ENCODE peak calls at places on chromosome 20, in five cellular contexts. R is AG09309, M is glutamatergic neuron, U is tibial artery, A is brain microvascular endothelial cell. V is an unnamed sample.

GRCh38 chr20:53940883-53941546 is 129.4 kb downstream of the BCAS1 start:
- DNase-seq in A (peak), U (peak), R (peak), M (no peak), V (peak)

GRCh38 chr20:53751394-53752368 is 158.0 kb upstream of the ZNF217 start:
- DNase-seq in R (no peak), M (no peak), U (no peak), A (no peak), V (no peak)

GRCh38 chr20:43463864-43464785 is 6.4 kb downstream of the SRSF6 start:
- DNase-seq in R (no peak), A (no peak), U (no peak), M (no peak), V (no peak)

GRCh38 chr20:57593134-57593886 is 26.9 kb downstream of the ZBP1 start:
- DNase-seq in R (no peak), M (no peak), U (no peak), A (no peak), V (no peak)

GRCh38 chr20:6828794-6829423 is 61.4 kb downstream of the BMP2 start:
- DNase-seq in M (peak), U (peak), A (peak), R (peak), V (peak)

GRCh38 chr20:62804021-62804631 is 509 bp upstream of the OGFR start:
- DNase-seq in U (no peak), A (no peak), M (no peak), R (no peak), V (no peak)

GRCh38 chr20:19688031-19688806 is 69.8 kb upstream of the RIN2 start:
- DNase-seq in A (peak), R (peak), U (peak), M (peak), V (peak)

GRCh38 chr20:50188879-50189680 is 1.6 kb upstream of the CEBPB start:
- DNase-seq in M (no peak), R (no peak), A (no peak), U (no peak), V (no peak)

GRCh38 chr20:58308680-58309527 is 611 bp upstream of the RAB22A start:
- DNase-seq in U (peak), M (peak), R (no peak), A (peak), V (peak)

GRCh38 chr20:1306316-1307135 is 22.4 kb downstream of the SDCBP2 start:
- DNase-seq in A (no peak), M (no peak), R (no peak), U (no peak), V (no peak)

DNA sequence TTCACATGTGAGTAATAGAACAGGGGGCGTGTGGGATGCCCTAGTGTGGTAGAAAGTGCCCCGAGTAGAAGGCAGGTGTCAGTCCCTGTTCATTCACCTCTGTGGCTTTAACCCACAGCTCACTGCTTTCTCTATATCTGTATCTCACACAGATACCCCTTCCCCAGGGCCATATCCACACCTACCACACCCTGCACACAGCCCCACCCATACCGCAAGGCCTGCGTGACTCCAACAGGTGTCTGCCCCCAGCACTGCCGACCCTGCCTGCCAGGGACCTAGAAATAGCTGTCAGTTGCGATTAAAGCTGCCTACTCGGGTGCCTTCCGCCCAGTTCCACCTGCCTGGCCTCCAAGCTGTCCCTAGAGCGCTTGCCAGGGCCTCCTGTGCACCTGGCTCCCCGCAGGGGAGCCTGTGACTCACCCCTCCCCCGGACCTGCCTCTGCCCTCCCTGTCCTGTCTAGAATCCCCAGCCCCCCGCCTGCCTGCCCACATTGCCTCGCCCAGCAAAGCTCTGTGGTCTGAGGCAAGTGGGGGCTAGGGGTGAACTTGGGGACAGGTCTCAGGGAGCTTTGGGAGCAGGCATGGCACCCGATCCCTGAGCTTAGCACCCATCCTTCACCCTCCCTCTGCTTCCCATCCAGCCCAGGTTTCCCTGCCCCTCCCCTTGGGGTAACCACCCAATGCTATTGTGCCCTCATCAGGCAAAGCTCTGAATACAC is 38.3 kb upstream of the ID1 start:
- DNase-seq in A (no peak), U (no peak), M (no peak), R (no peak), V (no peak)
- TF ChIP-seq CTCF in A (no peak), U (no peak), M (no peak), R (no peak), V (no peak)

DNA sequence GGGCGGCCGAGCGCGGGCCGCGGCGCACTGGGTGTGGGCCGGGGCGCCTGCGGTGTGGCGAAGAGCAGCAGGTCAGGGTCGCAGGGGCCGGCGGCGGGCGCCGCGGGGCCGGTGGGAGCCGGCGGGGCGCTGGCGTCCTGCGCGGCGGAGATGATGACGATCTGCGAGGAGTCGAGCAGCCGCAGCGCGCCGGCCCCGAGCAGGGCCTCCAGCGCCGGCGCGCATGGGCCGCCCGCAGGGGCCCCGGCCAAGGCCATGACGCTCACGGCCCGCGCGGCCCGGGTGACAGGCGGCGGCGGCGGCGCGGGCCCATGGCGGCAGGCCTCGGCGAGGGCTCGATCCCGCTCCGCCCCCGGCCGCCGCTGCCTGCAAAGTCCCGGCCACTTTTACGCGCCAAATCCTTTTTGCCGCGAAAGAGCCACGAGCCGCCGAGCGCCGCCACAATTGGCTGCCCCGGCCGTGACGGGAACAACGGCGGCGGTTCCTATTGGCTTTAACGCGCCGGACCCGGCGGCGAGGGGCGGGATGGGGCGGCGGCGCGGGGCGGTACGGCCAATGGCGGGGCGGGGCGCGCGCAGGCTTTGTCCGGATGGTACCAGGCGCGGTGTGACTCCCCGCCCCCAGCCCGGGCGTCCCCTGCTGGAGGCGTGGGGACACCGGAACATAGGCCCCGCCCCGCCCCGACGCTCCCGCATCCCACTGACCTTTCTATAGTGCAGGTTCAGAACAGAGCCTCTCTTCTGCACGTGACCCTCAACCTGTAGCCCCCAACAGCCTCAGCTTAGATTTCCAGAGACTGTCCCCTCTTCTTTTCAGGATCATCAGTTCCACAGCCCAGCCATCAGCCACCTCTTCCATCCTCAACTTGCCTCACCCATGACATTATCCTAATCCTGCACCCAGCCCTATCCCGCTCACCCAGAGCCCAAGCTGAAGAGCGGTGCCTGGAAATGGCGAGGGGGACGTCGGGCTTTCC is at the start of gene E2F1:
- DNase-seq in M (peak), A (peak), U (peak), R (no peak), V (peak)
- TF ChIP-seq CTCF in M (no peak), A (peak), U (peak), R (peak), V (peak)

DNA sequence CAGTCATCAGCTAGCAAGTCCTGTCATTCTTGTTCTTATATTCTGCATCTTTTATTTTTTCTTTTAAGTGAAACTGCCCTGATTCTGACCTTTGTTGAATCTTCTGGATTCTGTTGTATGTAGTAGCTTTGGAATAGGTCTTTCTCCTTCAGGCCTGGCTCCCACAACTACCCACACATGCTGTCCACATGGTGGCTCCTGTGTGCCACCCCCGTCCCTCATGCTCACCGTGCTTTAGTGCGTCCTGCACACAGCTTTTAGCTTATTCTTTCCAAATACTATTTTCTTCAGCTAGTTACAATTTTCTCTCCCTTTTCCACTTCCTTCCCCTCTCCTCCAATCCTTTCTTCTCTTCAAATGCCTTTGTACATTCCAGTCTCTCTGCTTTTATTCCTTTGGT is 61.8 kb downstream of the CTNNBL1 start:
- DNase-seq in R (no peak), U (no peak), M (peak), A (no peak), V (peak)
- TF ChIP-seq CTCF in R (no peak), U (no peak), M (no peak), A (peak), V (peak)

GRCh38 chr20:17636523-17637412 is 45.3 kb downstream of the RRBP1 start:
- DNase-seq in U (no peak), R (no peak), M (peak), A (no peak), V (no peak)
- TF ChIP-seq CTCF in U (no peak), R (no peak), M (peak), A (peak), V (no peak)

GRCh38 chr20:46353506-46354206 is 45.4 kb upstream of the CDH22 start:
- DNase-seq in R (no peak), M (no peak), A (no peak), U (no peak), V (no peak)
- TF ChIP-seq CTCF in R (no peak), M (no peak), A (no peak), U (no peak), V (no peak)

GRCh38 chr20:24651171-24651972 is 181.9 kb downstream of the SYNDIG1 start:
- DNase-seq in U (no peak), A (peak), M (no peak), R (peak), V (no peak)
- TF ChIP-seq CTCF in U (no peak), A (no peak), M (no peak), R (no peak), V (no peak)

GRCh38 chr20:33199026-33199425 is 18.1 kb upstream of the BPIFA3 start:
- DNase-seq in A (no peak), R (no peak), U (no peak), M (no peak), V (no peak)
- TF ChIP-seq CTCF in A (no peak), R (no peak), U (no peak), M (no peak), V (no peak)

GRCh38 chr20:22918286-22918983 is 116.7 kb upstream of the SSTR4 start:
- DNase-seq in A (no peak), R (no peak), U (no peak), M (no peak), V (no peak)
- TF ChIP-seq CTCF in A (no peak), R (no peak), U (no peak), M (no peak), V (no peak)

GRCh38 chr20:2402271-2402980 is 21.7 kb downstream of the TGM6 start:
- DNase-seq in R (peak), A (peak), U (no peak), M (no peak), V (no peak)
- TF ChIP-seq CTCF in R (peak), A (peak), U (no peak), M (peak), V (no peak)

GRCh38 chr20:41336711-41337492 is 3.7 kb upstream of the LPIN3 start:
- DNase-seq in M (no peak), R (no peak), A (no peak), U (no peak), V (no peak)

GRCh38 chr20:41339957-41340326 is 679 bp upstream of the LPIN3 start:
- DNase-seq in M (peak), A (peak), U (peak), R (no peak), V (peak)

GRCh38 chr20:41344477-41344876 is 3.9 kb downstream of the LPIN3 start:
- DNase-seq in A (no peak), U (no peak), M (no peak), R (no peak), V (no peak)

GRCh38 chr20:41342474-41343464 is 2.1 kb downstream of the LPIN3 start:
- DNase-seq in A (no peak), R (no peak), U (no peak), M (no peak), V (no peak)

GRCh38 chr20:41340327-41341055 is at the start of gene LPIN3:
- DNase-seq in A (peak), M (peak), U (peak), R (peak), V (peak)
- TF ChIP-seq CTCF in A (no peak), M (peak), U (no peak), R (peak), V (no peak)